ENCODE peak calls at places on chromosomes 5 and 9, in seven cellular contexts. F is PC-3, L is sigmoid colon, X is tibial artery, D is uterus, O is transverse colon, M is breast epithelium. I is an unnamed sample. For H3K4me1, the result is how much of the 10 kb centered on the place peaks cover.

GRCh38 chr9:127867356-127868277 is 9.9 kb downstream of the AK1 start:
- DNase-seq in F (no peak), X (no peak), D (no peak), L (no peak), M (no peak), O (no peak), I (no peak)

GRCh38 chr5:74638776-74639537 is 1.6 kb downstream of the ENC1 start:
- DNase-seq in L (no peak), M (no peak), F (peak), X (no peak), D (no peak), O (no peak), I (peak)

GRCh38 chr9:68780735-68781134 is 75.7 kb downstream of the PIP5K1B start:
- DNase-seq in O (peak), M (no peak), X (no peak), L (no peak), D (no peak), F (peak), I (no peak)

GRCh38 chr5:5421961-5422818 is at the start of gene ICE1:
- DNase-seq in O (peak), L (peak), M (peak), F (peak), D (peak), X (peak), I (peak)

GRCh38 chr9:36415822-36416515 is 15.9 kb upstream of the RNF38 start:
- DNase-seq in M (no peak), L (no peak), X (no peak), F (no peak), O (no peak), D (no peak), I (no peak)

GRCh38 chr9:133654736-133655657 is 18.8 kb downstream of the DBH start:
- DNase-seq in F (no peak), X (no peak), M (no peak), O (no peak), D (no peak), L (no peak), I (no peak)

GRCh38 chr9:122370303-122370702 is 521 bp upstream of the PTGS1 start:
- DNase-seq in M (no peak), L (no peak), F (no peak), D (no peak), O (peak), X (no peak), I (no peak)

GRCh38 chr5:115770466-115770865 is 46.0 kb downstream of the CDO1 start:
- DNase-seq in D (no peak), X (no peak), M (no peak), O (no peak), L (no peak), F (peak), I (peak)

GRCh38 chr5:131303537-131303936 is 39.7 kb downstream of the CDC42SE2 start:
- DNase-seq in D (no peak), F (no peak), L (no peak), O (no peak), X (no peak), M (no peak), I (no peak)

GRCh38 chr5:63128018-63128417 is 549.4 kb downstream of the LRRC70 start:
- DNase-seq in L (no peak), X (no peak), O (no peak), D (no peak), M (no peak), F (peak), I (no peak)

GRCh38 chr5:138721979-138722378 is 31.2 kb upstream of the CTNNA1 start:
- DNase-seq in M (no peak), D (no peak), F (no peak), O (no peak), X (no peak), L (no peak), I (no peak)

GRCh38 chr9:18338042-18338441 is 135.9 kb upstream of the ADAMTSL1 start:
- DNase-seq in D (no peak), F (no peak), L (no peak), M (no peak), O (no peak), X (no peak), I (no peak)
- H3K4me1 ChIP-seq in D (under half), F (under half), L (under half), M (under half), O (under half), X (under half), I (under half)

GRCh38 chr5:78573318-78573717 is 75.3 kb downstream of the LHFPL2 start:
- DNase-seq in M (no peak), L (no peak), X (no peak), F (no peak), O (no peak), D (no peak), I (no peak)
- H3K4me1 ChIP-seq in M (under half), L (half or more), X (half or more), F (under half), O (under half), D (under half), I (under half)

GRCh38 chr5:96257904-96258303 is 175.1 kb downstream of the PCSK1 start:
- DNase-seq in F (peak), M (no peak), X (no peak), D (no peak), L (no peak), O (no peak), I (no peak)
- H3K4me1 ChIP-seq in F (half or more), M (under half), X (under half), D (under half), L (under half), O (under half), I (under half)

DNA sequence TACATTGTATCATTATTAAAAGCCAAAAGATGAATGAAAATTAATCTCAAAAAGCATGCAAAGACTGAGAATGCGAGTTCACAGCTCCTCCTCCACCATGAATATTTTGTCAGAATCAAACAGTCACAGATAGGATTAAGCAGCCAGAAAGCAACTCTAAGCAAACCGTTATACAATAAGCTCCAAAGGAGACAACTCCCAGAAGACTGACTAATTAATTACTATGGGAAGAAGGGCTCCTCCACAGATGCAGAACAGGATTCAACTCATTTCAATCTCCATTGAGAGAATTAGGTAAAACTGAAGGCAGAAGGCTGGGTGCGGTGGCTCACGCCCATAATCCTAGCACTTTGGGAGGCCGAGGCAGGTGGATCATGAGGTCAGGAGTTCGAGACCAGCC is 68.2 kb downstream of the SERINC5 start:
- DNase-seq in D (no peak), L (no peak), O (no peak), M (no peak), F (no peak), X (no peak), I (no peak)
- H3K4me1 ChIP-seq in D (under half), L (under half), O (under half), M (under half), F (under half), X (under half), I (under half)

GRCh38 chr9:124290053-124290581 is 32.4 kb downstream of the NEK6 start:
- DNase-seq in L (no peak), O (peak), M (no peak), F (no peak), X (no peak), D (no peak), I (no peak)
- H3K4me1 ChIP-seq in L (half or more), O (under half), M (under half), F (under half), X (half or more), D (under half), I (under half)

DNA sequence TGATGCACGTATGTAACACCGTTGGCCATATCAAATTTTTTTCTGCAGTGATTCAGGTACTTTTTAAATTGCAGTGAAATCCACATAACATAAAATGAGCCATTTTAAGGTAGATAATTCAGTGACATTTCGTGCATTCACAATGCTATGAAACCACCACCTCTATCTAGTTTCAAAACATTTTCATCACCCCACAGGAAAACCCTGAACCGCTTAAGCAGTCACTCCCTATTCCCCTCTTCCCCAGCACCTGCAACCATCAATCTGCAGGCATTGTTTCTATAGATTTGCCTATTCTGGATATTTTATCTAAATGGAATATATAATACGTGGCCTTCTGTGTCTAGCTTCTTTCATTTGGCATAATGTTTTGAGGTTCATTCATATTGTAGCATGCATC is 79.2 kb downstream of the BOD1 start:
- DNase-seq in F (no peak), O (no peak), D (no peak), L (no peak), M (no peak), X (no peak), I (no peak)
- H3K4me1 ChIP-seq in F (under half), O (under half), D (under half), L (under half), M (under half), X (under half), I (under half)

DNA sequence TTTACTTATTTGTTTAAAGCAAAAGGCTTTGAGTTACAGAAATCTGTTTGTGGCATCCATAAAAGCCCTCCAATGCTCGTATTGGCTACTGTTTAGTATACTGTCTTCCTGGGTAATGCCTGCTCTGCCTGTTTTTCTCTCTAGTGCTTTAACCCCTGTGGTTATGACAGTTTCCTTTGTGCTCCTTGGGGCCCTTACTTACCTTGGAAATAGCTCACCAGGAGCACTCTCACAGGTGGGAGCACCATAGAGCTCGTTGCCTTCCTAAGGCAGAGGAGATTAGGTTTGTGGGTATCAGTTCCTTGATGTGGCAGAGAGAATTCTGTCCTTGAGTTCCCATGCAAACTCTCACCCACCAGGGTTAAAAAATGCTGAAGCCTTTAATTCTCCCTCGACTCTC is 242.8 kb downstream of the CDH18 start:
- DNase-seq in L (no peak), M (no peak), F (no peak), D (no peak), O (no peak), X (no peak), I (no peak)
- H3K4me1 ChIP-seq in L (under half), M (under half), F (under half), D (under half), O (under half), X (under half), I (under half)

GRCh38 chr5:149448831-149449714 is 70.0 kb upstream of the IL17B start:
- DNase-seq in L (no peak), X (no peak), D (no peak), M (no peak), O (peak), F (peak), I (no peak)
- H3K4me1 ChIP-seq in L (half or more), X (half or more), D (under half), M (under half), O (under half), F (under half), I (under half)

GRCh38 chr5:135393691-135394090 is 5.3 kb downstream of the MACROH2A1 start:
- DNase-seq in O (no peak), D (no peak), X (no peak), L (no peak), F (no peak), M (no peak), I (no peak)

GRCh38 chr5:135393229-135393628 is 5.8 kb downstream of the MACROH2A1 start:
- DNase-seq in O (no peak), M (no peak), L (no peak), D (no peak), F (no peak), X (no peak), I (no peak)

GRCh38 chr5:135392256-135392655 is 6.8 kb downstream of the MACROH2A1 start:
- DNase-seq in D (no peak), F (no peak), O (no peak), M (no peak), L (no peak), X (no peak), I (no peak)

GRCh38 chr5:135391123-135391868 is 7.7 kb downstream of the MACROH2A1 start:
- DNase-seq in M (no peak), D (no peak), O (no peak), L (no peak), F (no peak), X (no peak), I (no peak)

DNA sequence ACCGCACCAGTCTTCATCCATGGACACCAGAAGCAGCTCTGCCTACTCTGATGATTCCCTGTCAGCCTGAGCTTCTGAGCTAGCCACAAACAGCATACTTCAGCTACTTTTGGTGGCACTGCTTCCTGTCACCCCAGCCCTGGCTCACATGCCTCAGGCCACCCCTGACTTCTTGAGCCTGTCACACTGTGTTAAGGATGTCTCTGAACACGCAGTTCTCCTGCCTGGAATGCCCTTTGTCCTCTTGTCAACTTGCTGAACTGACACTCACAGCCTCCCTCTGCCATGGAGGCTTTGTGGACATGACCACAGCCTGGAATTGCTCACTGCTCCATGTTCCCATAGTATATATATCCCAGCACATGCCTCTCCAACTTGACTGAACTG is 7.2 kb downstream of the MACROH2A1 start:
- DNase-seq in X (peak), O (no peak), D (no peak), L (no peak), F (no peak), M (no peak), I (no peak)
- H3K4me1 ChIP-seq in X (half or more), O (under half), D (under half), L (half or more), F (under half), M (under half), I (under half)